ENCODE peak calls at places on chromosome 21, in six cellular contexts. I is T follicular helper cell, A is GF-D8, D is amniotic stem cell, G is H54, Y is pancreas. H is an unnamed sample.
A peak's percentile ranks its signal among the peaks of the same experiment; 100 is the strongest.

GRCh38 chr21:14559144-14559543 is 13.0 kb upstream of the SAMSN1 start:
- DNase-seq in A (no peak), I (no peak), D (no peak), G (no peak), Y (no peak), H (no peak)

GRCh38 chr21:28754127-28754611 is 238.5 kb downstream of the LTN1 start:
- DNase-seq in D (peak; percentile 43), Y (no peak), A (no peak), G (no peak), I (no peak), H (no peak)

GRCh38 chr21:36425286-36425685 is 40.1 kb downstream of the CHAF1B start:
- DNase-seq in D (no peak), I (no peak), A (no peak), Y (no peak), G (no peak), H (no peak)

GRCh38 chr21:42703936-42704335 is 50.5 kb downstream of the PDE9A start:
- DNase-seq in I (no peak), D (no peak), Y (no peak), G (no peak), A (no peak), H (peak; percentile 40)

GRCh38 chr21:38814126-38815059 is 8.7 kb downstream of the ETS2 start:
- DNase-seq in I (no peak), D (no peak), A (no peak), G (no peak), Y (no peak), H (peak; percentile 89)

GRCh38 chr21:14581902-14582457 is 35.9 kb upstream of the SAMSN1 start:
- DNase-seq in G (no peak), Y (no peak), I (no peak), A (peak; percentile 87), D (no peak), H (no peak)

GRCh38 chr21:35428489-35428888 is 379.4 kb upstream of the RUNX1 start:
- DNase-seq in A (no peak), I (peak; percentile 12), G (no peak), Y (no peak), D (no peak), H (peak; percentile 68)

GRCh38 chr21:35925497-35925896 is 134.8 kb downstream of the SETD4 start:
- DNase-seq in Y (peak; percentile 55), I (no peak), D (no peak), A (no peak), G (peak; percentile 14), H (no peak)

GRCh38 chr21:36089946-36090345 is 20.1 kb downstream of the CBR1 start:
- DNase-seq in G (no peak), A (no peak), Y (no peak), D (no peak), I (no peak), H (no peak)

GRCh38 chr21:40696246-40696645 is 150.7 kb downstream of the DSCAM start:
- DNase-seq in A (no peak), I (no peak), D (no peak), Y (no peak), G (no peak), H (no peak)

GRCh38 chr21:16535100-16535418 is 805.3 kb downstream of the USP25 start:
- DNase-seq in I (no peak), D (no peak), G (peak; percentile 40), A (no peak), Y (peak; percentile 59), H (no peak)

GRCh38 chr21:45262616-45263015 is 25.1 kb downstream of the POFUT2 start:
- DNase-seq in G (no peak), Y (no peak), A (no peak), D (no peak), I (no peak), H (peak; percentile 34)

GRCh38 chr21:20994790-20995189 is 3.4 kb upstream of the NCAM2 start:
- DNase-seq in Y (no peak), D (no peak), A (no peak), G (no peak), I (no peak), H (no peak)

GRCh38 chr21:31897311-31897710 is 24.5 kb downstream of the HUNK start:
- DNase-seq in G (no peak), Y (no peak), D (no peak), A (no peak), I (no peak), H (peak; percentile 2)

GRCh38 chr21:44456207-44456914 is 1.1 kb downstream of the LRRC3 start:
- DNase-seq in Y (no peak), G (no peak), I (no peak), D (no peak), A (no peak), H (no peak)

GRCh38 chr21:25750085-25750484 is 15.3 kb downstream of the GABPA start:
- DNase-seq in A (peak; percentile 33), G (no peak), I (no peak), D (no peak), Y (no peak), H (no peak)

GRCh38 chr21:42685036-42685435 is 31.6 kb downstream of the PDE9A start:
- DNase-seq in D (no peak), Y (no peak), G (no peak), I (no peak), A (no peak), H (no peak)

H was measured in endodermal cell.